ENCODE peak calls at places on chromosomes 13 and 19, in nine cellular contexts. One of them, this sample, is unnamed.

GRCh38 chr19:11693505-11694499 is 44.9 kb downstream of the ZNF823 start:
- DNase-seq in HuH-7: no peak
- DNase-seq in cardiac muscle cell: peak; percentile 66
- DNase-seq in NCI-H748 treated with DMSO at 0.1 percent for 48 hours: peak; percentile 66
- DNase-seq in IMR-90: peak; percentile 75
- DNase-seq in hepatocyte: peak; percentile 49
- DNase-seq in PC-3: peak; percentile 52
- DNase-seq in NCI-H187: no peak
- DNase-seq in stimulated activated CD4-positive, alpha-beta T cell treated with anti-CD3 and anti-CD28 coated beads, Interleukin-1b, Interleukin-23, amount 100 ng/mL, for 1 hour: no peak
- DNase-seq in this sample: peak; percentile 92

GRCh38 chr19:46717034-46717715 is at the start of gene PRKD2:
- DNase-seq in stimulated activated CD4-positive, alpha-beta T cell treated with anti-CD3 and anti-CD28 coated beads, Interleukin-1b, Interleukin-23, amount 100 ng/mL, for 1 hour: peak; percentile 88
- DNase-seq in IMR-90: peak; percentile 68
- DNase-seq in hepatocyte: peak; percentile 93
- DNase-seq in NCI-H187: peak; percentile 39
- DNase-seq in PC-3: peak; percentile 69
- DNase-seq in NCI-H748 treated with DMSO at 0.1 percent for 48 hours: peak; percentile 68
- DNase-seq in cardiac muscle cell: peak; percentile 87
- DNase-seq in HuH-7: peak; percentile 98
- DNase-seq in this sample: peak; percentile 91

GRCh38 chr13:108597943-108598342 is 31.5 kb upstream of the MYO16 start:
- DNase-seq in NCI-H187: no peak
- DNase-seq in PC-3: peak; percentile 43
- DNase-seq in HuH-7: no peak
- DNase-seq in hepatocyte: no peak
- DNase-seq in NCI-H748 treated with DMSO at 0.1 percent for 48 hours: no peak
- DNase-seq in stimulated activated CD4-positive, alpha-beta T cell treated with anti-CD3 and anti-CD28 coated beads, Interleukin-1b, Interleukin-23, amount 100 ng/mL, for 1 hour: no peak
- DNase-seq in cardiac muscle cell: no peak
- DNase-seq in IMR-90: no peak
- DNase-seq in this sample: no peak

GRCh38 chr19:17021793-17022590 is 4.6 kb downstream of the CPAMD8 start:
- DNase-seq in HuH-7: peak; percentile 62
- DNase-seq in hepatocyte: no peak
- DNase-seq in stimulated activated CD4-positive, alpha-beta T cell treated with anti-CD3 and anti-CD28 coated beads, Interleukin-1b, Interleukin-23, amount 100 ng/mL, for 1 hour: no peak
- DNase-seq in cardiac muscle cell: peak; percentile 80
- DNase-seq in IMR-90: peak; percentile 26
- DNase-seq in NCI-H748 treated with DMSO at 0.1 percent for 48 hours: no peak
- DNase-seq in NCI-H187: no peak
- DNase-seq in PC-3: peak; percentile 88
- DNase-seq in this sample: no peak

GRCh38 chr13:41017153-41017552 is 2.0 kb downstream of the ELF1 start:
- DNase-seq in IMR-90: no peak
- DNase-seq in PC-3: no peak
- DNase-seq in hepatocyte: peak; percentile 26
- DNase-seq in HuH-7: no peak
- DNase-seq in cardiac muscle cell: no peak
- DNase-seq in NCI-H187: no peak
- DNase-seq in stimulated activated CD4-positive, alpha-beta T cell treated with anti-CD3 and anti-CD28 coated beads, Interleukin-1b, Interleukin-23, amount 100 ng/mL, for 1 hour: no peak
- DNase-seq in NCI-H748 treated with DMSO at 0.1 percent for 48 hours: peak; percentile 24
- DNase-seq in this sample: peak; percentile 70

GRCh38 chr19:641702-642101 is 2.0 kb downstream of the FGF22 start:
- DNase-seq in PC-3: no peak
- DNase-seq in NCI-H748 treated with DMSO at 0.1 percent for 48 hours: no peak
- DNase-seq in HuH-7: no peak
- DNase-seq in IMR-90: no peak
- DNase-seq in NCI-H187: no peak
- DNase-seq in cardiac muscle cell: no peak
- DNase-seq in hepatocyte: no peak
- DNase-seq in stimulated activated CD4-positive, alpha-beta T cell treated with anti-CD3 and anti-CD28 coated beads, Interleukin-1b, Interleukin-23, amount 100 ng/mL, for 1 hour: no peak
- DNase-seq in this sample: no peak

GRCh38 chr13:95385373-95385772 is 84.1 kb upstream of the ABCC4 start:
- DNase-seq in cardiac muscle cell: no peak
- DNase-seq in hepatocyte: no peak
- DNase-seq in IMR-90: no peak
- DNase-seq in HuH-7: no peak
- DNase-seq in NCI-H187: no peak
- DNase-seq in stimulated activated CD4-positive, alpha-beta T cell treated with anti-CD3 and anti-CD28 coated beads, Interleukin-1b, Interleukin-23, amount 100 ng/mL, for 1 hour: no peak
- DNase-seq in NCI-H748 treated with DMSO at 0.1 percent for 48 hours: no peak
- DNase-seq in PC-3: no peak
- DNase-seq in this sample: no peak

GRCh38 chr13:46622013-46622917 is 69.3 kb downstream of the LRCH1 start:
- DNase-seq in PC-3: no peak
- DNase-seq in cardiac muscle cell: no peak
- DNase-seq in hepatocyte: no peak
- DNase-seq in HuH-7: no peak
- DNase-seq in NCI-H187: no peak
- DNase-seq in IMR-90: no peak
- DNase-seq in NCI-H748 treated with DMSO at 0.1 percent for 48 hours: peak; percentile 11
- DNase-seq in stimulated activated CD4-positive, alpha-beta T cell treated with anti-CD3 and anti-CD28 coated beads, Interleukin-1b, Interleukin-23, amount 100 ng/mL, for 1 hour: no peak
- DNase-seq in this sample: no peak

GRCh38 chr13:59364508-59365187 is 799.1 kb downstream of the DIAPH3 start:
- DNase-seq in stimulated activated CD4-positive, alpha-beta T cell treated with anti-CD3 and anti-CD28 coated beads, Interleukin-1b, Interleukin-23, amount 100 ng/mL, for 1 hour: no peak
- DNase-seq in PC-3: no peak
- DNase-seq in NCI-H748 treated with DMSO at 0.1 percent for 48 hours: no peak
- DNase-seq in cardiac muscle cell: peak; percentile 36
- DNase-seq in IMR-90: no peak
- DNase-seq in HuH-7: no peak
- DNase-seq in hepatocyte: no peak
- DNase-seq in NCI-H187: no peak
- DNase-seq in this sample: no peak

GRCh38 chr19:38660724-38661123 is 13.3 kb downstream of the ACTN4 start:
- DNase-seq in NCI-H748 treated with DMSO at 0.1 percent for 48 hours: no peak
- DNase-seq in stimulated activated CD4-positive, alpha-beta T cell treated with anti-CD3 and anti-CD28 coated beads, Interleukin-1b, Interleukin-23, amount 100 ng/mL, for 1 hour: no peak
- DNase-seq in cardiac muscle cell: no peak
- DNase-seq in NCI-H187: no peak
- DNase-seq in PC-3: no peak
- DNase-seq in hepatocyte: no peak
- DNase-seq in HuH-7: no peak
- DNase-seq in IMR-90: no peak
- DNase-seq in this sample: no peak

GRCh38 chr19:49767380-49767779 is 579 bp downstream of the AP2A1 start:
- DNase-seq in NCI-H187: no peak
- DNase-seq in HuH-7: no peak
- DNase-seq in cardiac muscle cell: peak; percentile 12
- DNase-seq in hepatocyte: peak; percentile 41
- DNase-seq in stimulated activated CD4-positive, alpha-beta T cell treated with anti-CD3 and anti-CD28 coated beads, Interleukin-1b, Interleukin-23, amount 100 ng/mL, for 1 hour: no peak
- DNase-seq in IMR-90: no peak
- DNase-seq in NCI-H748 treated with DMSO at 0.1 percent for 48 hours: no peak
- DNase-seq in PC-3: no peak
- DNase-seq in this sample: peak; percentile 58

GRCh38 chr19:55275851-55276719 is 3.8 kb downstream of the HSPBP1 start:
- DNase-seq in cardiac muscle cell: no peak
- DNase-seq in NCI-H748 treated with DMSO at 0.1 percent for 48 hours: no peak
- DNase-seq in HuH-7: no peak
- DNase-seq in hepatocyte: no peak
- DNase-seq in PC-3: no peak
- DNase-seq in IMR-90: no peak
- DNase-seq in NCI-H187: no peak
- DNase-seq in stimulated activated CD4-positive, alpha-beta T cell treated with anti-CD3 and anti-CD28 coated beads, Interleukin-1b, Interleukin-23, amount 100 ng/mL, for 1 hour: no peak
- DNase-seq in this sample: no peak

GRCh38 chr13:66520511-66521390 is 709.4 kb downstream of the PCDH9 start:
- DNase-seq in hepatocyte: no peak
- DNase-seq in PC-3: no peak
- DNase-seq in NCI-H187: no peak
- DNase-seq in IMR-90: no peak
- DNase-seq in stimulated activated CD4-positive, alpha-beta T cell treated with anti-CD3 and anti-CD28 coated beads, Interleukin-1b, Interleukin-23, amount 100 ng/mL, for 1 hour: no peak
- DNase-seq in NCI-H748 treated with DMSO at 0.1 percent for 48 hours: no peak
- DNase-seq in cardiac muscle cell: no peak
- DNase-seq in HuH-7: no peak
- DNase-seq in this sample: no peak

GRCh38 chr19:43525836-43526771 is 897 bp downstream of the ETHE1 start:
- DNase-seq in NCI-H187: no peak
- DNase-seq in HuH-7: peak; percentile 37
- DNase-seq in hepatocyte: peak; percentile 44
- DNase-seq in IMR-90: peak; percentile 9
- DNase-seq in NCI-H748 treated with DMSO at 0.1 percent for 48 hours: no peak
- DNase-seq in PC-3: peak; percentile 18
- DNase-seq in cardiac muscle cell: no peak
- DNase-seq in stimulated activated CD4-positive, alpha-beta T cell treated with anti-CD3 and anti-CD28 coated beads, Interleukin-1b, Interleukin-23, amount 100 ng/mL, for 1 hour: no peak
- DNase-seq in this sample: no peak

GRCh38 chr13:87999791-88000190 is 328.6 kb downstream of the SLITRK5 start:
- DNase-seq in IMR-90: no peak
- DNase-seq in PC-3: no peak
- DNase-seq in stimulated activated CD4-positive, alpha-beta T cell treated with anti-CD3 and anti-CD28 coated beads, Interleukin-1b, Interleukin-23, amount 100 ng/mL, for 1 hour: no peak
- DNase-seq in HuH-7: no peak
- DNase-seq in NCI-H748 treated with DMSO at 0.1 percent for 48 hours: no peak
- DNase-seq in cardiac muscle cell: no peak
- DNase-seq in NCI-H187: no peak
- DNase-seq in hepatocyte: no peak
- DNase-seq in this sample: peak; percentile 44

GRCh38 chr13:113273856-113274590 is 23.0 kb upstream of the LAMP1 start:
- DNase-seq in hepatocyte: peak; percentile 76
- DNase-seq in NCI-H187: no peak
- DNase-seq in HuH-7: no peak
- DNase-seq in NCI-H748 treated with DMSO at 0.1 percent for 48 hours: no peak
- DNase-seq in stimulated activated CD4-positive, alpha-beta T cell treated with anti-CD3 and anti-CD28 coated beads, Interleukin-1b, Interleukin-23, amount 100 ng/mL, for 1 hour: no peak
- DNase-seq in PC-3: peak; percentile 28
- DNase-seq in cardiac muscle cell: peak; percentile 68
- DNase-seq in IMR-90: peak; percentile 87
- DNase-seq in this sample: peak; percentile 20

GRCh38 chr13:51955281-51955771 is 55.9 kb downstream of the ATP7B start:
- DNase-seq in hepatocyte: no peak
- DNase-seq in HuH-7: no peak
- DNase-seq in PC-3: peak; percentile 39
- DNase-seq in NCI-H187: no peak
- DNase-seq in IMR-90: no peak
- DNase-seq in NCI-H748 treated with DMSO at 0.1 percent for 48 hours: no peak
- DNase-seq in stimulated activated CD4-positive, alpha-beta T cell treated with anti-CD3 and anti-CD28 coated beads, Interleukin-1b, Interleukin-23, amount 100 ng/mL, for 1 hour: no peak
- DNase-seq in cardiac muscle cell: no peak
- DNase-seq in this sample: no peak

This sample was measured in OCI-M1.